ENCODE peak calls at places on chromosomes 12 and 14, in nine cellular contexts. One of them, this sample, is unnamed.

GRCh38 chr12:100661300-100661951 is 87.9 kb downstream of the GAS2L3 start:
- DNase-seq in hippocampal formation: no peak
- DNase-seq in ascending aorta: no peak
- DNase-seq in neural progenitor cell: no peak
- DNase-seq in stimulated activated CD4-positive, alpha-beta T cell treated with anti-CD3 and anti-CD28 coated beads, TNF-alpha, amount 100 ng/mL, for 4 hours: no peak
- DNase-seq in stimulated activated CD8-positive, alpha-beta memory T cell treated with anti-CD3 and anti-CD28 coated beads, Interleukin-4, amount 100 ng/mL, for 1 hour: no peak
- DNase-seq in cardiac muscle cell: no peak
- DNase-seq in T-helper 1 cell: no peak
- DNase-seq in foreskin fibroblast: peak
- DNase-seq in this sample: no peak

GRCh38 chr12:113184098-113184899 is 979 bp downstream of the DDX54 start:
- DNase-seq in hippocampal formation: no peak
- DNase-seq in ascending aorta: no peak
- DNase-seq in neural progenitor cell: no peak
- DNase-seq in stimulated activated CD4-positive, alpha-beta T cell treated with anti-CD3 and anti-CD28 coated beads, TNF-alpha, amount 100 ng/mL, for 4 hours: no peak
- DNase-seq in stimulated activated CD8-positive, alpha-beta memory T cell treated with anti-CD3 and anti-CD28 coated beads, Interleukin-4, amount 100 ng/mL, for 1 hour: no peak
- DNase-seq in cardiac muscle cell: no peak
- DNase-seq in T-helper 1 cell: no peak
- DNase-seq in foreskin fibroblast: no peak
- DNase-seq in this sample: no peak

GRCh38 chr14:94143239-94143638 is 13.8 kb upstream of the IFI27L2 start:
- DNase-seq in hippocampal formation: no peak
- DNase-seq in ascending aorta: no peak
- DNase-seq in neural progenitor cell: peak
- DNase-seq in stimulated activated CD4-positive, alpha-beta T cell treated with anti-CD3 and anti-CD28 coated beads, TNF-alpha, amount 100 ng/mL, for 4 hours: no peak
- DNase-seq in stimulated activated CD8-positive, alpha-beta memory T cell treated with anti-CD3 and anti-CD28 coated beads, Interleukin-4, amount 100 ng/mL, for 1 hour: no peak
- DNase-seq in cardiac muscle cell: peak
- DNase-seq in T-helper 1 cell: no peak
- DNase-seq in foreskin fibroblast: peak
- DNase-seq in this sample: no peak

GRCh38 chr12:111102062-111102735 is 181.8 kb upstream of the MYL2 start:
- DNase-seq in hippocampal formation: no peak
- DNase-seq in ascending aorta: no peak
- DNase-seq in neural progenitor cell: no peak
- DNase-seq in stimulated activated CD4-positive, alpha-beta T cell treated with anti-CD3 and anti-CD28 coated beads, TNF-alpha, amount 100 ng/mL, for 4 hours: no peak
- DNase-seq in stimulated activated CD8-positive, alpha-beta memory T cell treated with anti-CD3 and anti-CD28 coated beads, Interleukin-4, amount 100 ng/mL, for 1 hour: no peak
- DNase-seq in cardiac muscle cell: no peak
- DNase-seq in T-helper 1 cell: no peak
- DNase-seq in foreskin fibroblast: no peak
- DNase-seq in this sample: no peak

GRCh38 chr14:36580856-36581831 is 1.3 kb downstream of the NKX2-8 start:
- DNase-seq in hippocampal formation: no peak
- DNase-seq in ascending aorta: no peak
- DNase-seq in neural progenitor cell: peak
- DNase-seq in stimulated activated CD4-positive, alpha-beta T cell treated with anti-CD3 and anti-CD28 coated beads, TNF-alpha, amount 100 ng/mL, for 4 hours: no peak
- DNase-seq in stimulated activated CD8-positive, alpha-beta memory T cell treated with anti-CD3 and anti-CD28 coated beads, Interleukin-4, amount 100 ng/mL, for 1 hour: no peak
- DNase-seq in cardiac muscle cell: peak
- DNase-seq in T-helper 1 cell: no peak
- DNase-seq in foreskin fibroblast: peak
- DNase-seq in this sample: no peak

GRCh38 chr14:38074754-38075153 is 132.9 kb upstream of the SSTR1 start:
- DNase-seq in hippocampal formation: no peak
- DNase-seq in ascending aorta: no peak
- DNase-seq in neural progenitor cell: no peak
- DNase-seq in stimulated activated CD4-positive, alpha-beta T cell treated with anti-CD3 and anti-CD28 coated beads, TNF-alpha, amount 100 ng/mL, for 4 hours: no peak
- DNase-seq in stimulated activated CD8-positive, alpha-beta memory T cell treated with anti-CD3 and anti-CD28 coated beads, Interleukin-4, amount 100 ng/mL, for 1 hour: no peak
- DNase-seq in cardiac muscle cell: no peak
- DNase-seq in T-helper 1 cell: no peak
- DNase-seq in foreskin fibroblast: no peak
- DNase-seq in this sample: no peak

GRCh38 chr14:92417759-92418158 is 94.8 kb downstream of the SLC24A4 start:
- DNase-seq in hippocampal formation: peak
- DNase-seq in ascending aorta: no peak
- DNase-seq in neural progenitor cell: no peak
- DNase-seq in stimulated activated CD4-positive, alpha-beta T cell treated with anti-CD3 and anti-CD28 coated beads, TNF-alpha, amount 100 ng/mL, for 4 hours: no peak
- DNase-seq in stimulated activated CD8-positive, alpha-beta memory T cell treated with anti-CD3 and anti-CD28 coated beads, Interleukin-4, amount 100 ng/mL, for 1 hour: no peak
- DNase-seq in cardiac muscle cell: no peak
- DNase-seq in T-helper 1 cell: no peak
- DNase-seq in foreskin fibroblast: no peak
- DNase-seq in this sample: no peak

GRCh38 chr12:111186347-111186746 is 182.5 kb downstream of the PHETA1 start:
- DNase-seq in hippocampal formation: no peak
- DNase-seq in ascending aorta: no peak
- DNase-seq in neural progenitor cell: no peak
- DNase-seq in stimulated activated CD4-positive, alpha-beta T cell treated with anti-CD3 and anti-CD28 coated beads, TNF-alpha, amount 100 ng/mL, for 4 hours: no peak
- DNase-seq in stimulated activated CD8-positive, alpha-beta memory T cell treated with anti-CD3 and anti-CD28 coated beads, Interleukin-4, amount 100 ng/mL, for 1 hour: no peak
- DNase-seq in cardiac muscle cell: no peak
- DNase-seq in T-helper 1 cell: no peak
- DNase-seq in foreskin fibroblast: no peak
- DNase-seq in this sample: no peak

GRCh38 chr14:58167891-58168290 is 15.9 kb upstream of the ARMH4 start:
- DNase-seq in hippocampal formation: no peak
- DNase-seq in ascending aorta: no peak
- DNase-seq in neural progenitor cell: no peak
- DNase-seq in stimulated activated CD4-positive, alpha-beta T cell treated with anti-CD3 and anti-CD28 coated beads, TNF-alpha, amount 100 ng/mL, for 4 hours: no peak
- DNase-seq in stimulated activated CD8-positive, alpha-beta memory T cell treated with anti-CD3 and anti-CD28 coated beads, Interleukin-4, amount 100 ng/mL, for 1 hour: no peak
- DNase-seq in cardiac muscle cell: no peak
- DNase-seq in T-helper 1 cell: no peak
- DNase-seq in foreskin fibroblast: no peak
- DNase-seq in this sample: no peak

GRCh38 chr12:15599266-15600037 is 189.7 kb downstream of the EPS8 start:
- DNase-seq in hippocampal formation: no peak
- DNase-seq in ascending aorta: no peak
- DNase-seq in neural progenitor cell: no peak
- DNase-seq in stimulated activated CD4-positive, alpha-beta T cell treated with anti-CD3 and anti-CD28 coated beads, TNF-alpha, amount 100 ng/mL, for 4 hours: no peak
- DNase-seq in stimulated activated CD8-positive, alpha-beta memory T cell treated with anti-CD3 and anti-CD28 coated beads, Interleukin-4, amount 100 ng/mL, for 1 hour: no peak
- DNase-seq in cardiac muscle cell: peak
- DNase-seq in T-helper 1 cell: no peak
- DNase-seq in foreskin fibroblast: peak
- DNase-seq in this sample: peak

GRCh38 chr12:68975811-68976210 is 42.8 kb upstream of the CPM start:
- DNase-seq in hippocampal formation: no peak
- DNase-seq in ascending aorta: no peak
- DNase-seq in neural progenitor cell: no peak
- DNase-seq in stimulated activated CD4-positive, alpha-beta T cell treated with anti-CD3 and anti-CD28 coated beads, TNF-alpha, amount 100 ng/mL, for 4 hours: no peak
- DNase-seq in stimulated activated CD8-positive, alpha-beta memory T cell treated with anti-CD3 and anti-CD28 coated beads, Interleukin-4, amount 100 ng/mL, for 1 hour: no peak
- DNase-seq in cardiac muscle cell: no peak
- DNase-seq in T-helper 1 cell: no peak
- DNase-seq in foreskin fibroblast: no peak
- DNase-seq in this sample: no peak

GRCh38 chr12:106058256-106059182 is 80.2 kb downstream of the NUAK1 start:
- DNase-seq in hippocampal formation: no peak
- DNase-seq in ascending aorta: no peak
- DNase-seq in neural progenitor cell: no peak
- DNase-seq in stimulated activated CD4-positive, alpha-beta T cell treated with anti-CD3 and anti-CD28 coated beads, TNF-alpha, amount 100 ng/mL, for 4 hours: no peak
- DNase-seq in stimulated activated CD8-positive, alpha-beta memory T cell treated with anti-CD3 and anti-CD28 coated beads, Interleukin-4, amount 100 ng/mL, for 1 hour: no peak
- DNase-seq in cardiac muscle cell: no peak
- DNase-seq in T-helper 1 cell: no peak
- DNase-seq in foreskin fibroblast: peak
- DNase-seq in this sample: peak

GRCh38 chr12:117298648-117299225 is 62.7 kb downstream of the NOS1 start:
- DNase-seq in hippocampal formation: no peak
- DNase-seq in ascending aorta: no peak
- DNase-seq in neural progenitor cell: no peak
- DNase-seq in stimulated activated CD4-positive, alpha-beta T cell treated with anti-CD3 and anti-CD28 coated beads, TNF-alpha, amount 100 ng/mL, for 4 hours: no peak
- DNase-seq in stimulated activated CD8-positive, alpha-beta memory T cell treated with anti-CD3 and anti-CD28 coated beads, Interleukin-4, amount 100 ng/mL, for 1 hour: no peak
- DNase-seq in cardiac muscle cell: no peak
- DNase-seq in T-helper 1 cell: no peak
- DNase-seq in foreskin fibroblast: no peak
- DNase-seq in this sample: no peak

GRCh38 chr12:12976366-12976765 is 23.7 kb downstream of the HEBP1 start:
- DNase-seq in hippocampal formation: no peak
- DNase-seq in ascending aorta: no peak
- DNase-seq in neural progenitor cell: no peak
- DNase-seq in stimulated activated CD4-positive, alpha-beta T cell treated with anti-CD3 and anti-CD28 coated beads, TNF-alpha, amount 100 ng/mL, for 4 hours: no peak
- DNase-seq in stimulated activated CD8-positive, alpha-beta memory T cell treated with anti-CD3 and anti-CD28 coated beads, Interleukin-4, amount 100 ng/mL, for 1 hour: no peak
- DNase-seq in cardiac muscle cell: no peak
- DNase-seq in T-helper 1 cell: no peak
- DNase-seq in foreskin fibroblast: peak
- DNase-seq in this sample: peak

GRCh38 chr12:114152890-114153289 is 186.8 kb upstream of the RBM19 start:
- DNase-seq in hippocampal formation: no peak
- DNase-seq in ascending aorta: no peak
- DNase-seq in neural progenitor cell: no peak
- DNase-seq in stimulated activated CD4-positive, alpha-beta T cell treated with anti-CD3 and anti-CD28 coated beads, TNF-alpha, amount 100 ng/mL, for 4 hours: no peak
- DNase-seq in stimulated activated CD8-positive, alpha-beta memory T cell treated with anti-CD3 and anti-CD28 coated beads, Interleukin-4, amount 100 ng/mL, for 1 hour: no peak
- DNase-seq in cardiac muscle cell: no peak
- DNase-seq in T-helper 1 cell: no peak
- DNase-seq in foreskin fibroblast: peak
- DNase-seq in this sample: peak

GRCh38 chr14:75989134-75989533 is 3.6 kb downstream of the IFT43 start:
- DNase-seq in hippocampal formation: no peak
- DNase-seq in ascending aorta: no peak
- DNase-seq in neural progenitor cell: no peak
- DNase-seq in stimulated activated CD4-positive, alpha-beta T cell treated with anti-CD3 and anti-CD28 coated beads, TNF-alpha, amount 100 ng/mL, for 4 hours: no peak
- DNase-seq in stimulated activated CD8-positive, alpha-beta memory T cell treated with anti-CD3 and anti-CD28 coated beads, Interleukin-4, amount 100 ng/mL, for 1 hour: no peak
- DNase-seq in cardiac muscle cell: no peak
- DNase-seq in T-helper 1 cell: no peak
- DNase-seq in foreskin fibroblast: no peak
- DNase-seq in this sample: peak

GRCh38 chr14:22448905-22449611 is 140.0 kb downstream of the DAD1 start:
- DNase-seq in hippocampal formation: no peak
- DNase-seq in ascending aorta: no peak
- DNase-seq in neural progenitor cell: no peak
- DNase-seq in stimulated activated CD4-positive, alpha-beta T cell treated with anti-CD3 and anti-CD28 coated beads, TNF-alpha, amount 100 ng/mL, for 4 hours: no peak
- DNase-seq in stimulated activated CD8-positive, alpha-beta memory T cell treated with anti-CD3 and anti-CD28 coated beads, Interleukin-4, amount 100 ng/mL, for 1 hour: no peak
- DNase-seq in cardiac muscle cell: no peak
- DNase-seq in T-helper 1 cell: no peak
- DNase-seq in foreskin fibroblast: peak
- DNase-seq in this sample: no peak

GRCh38 chr12:88876867-88877266 is 296.6 kb upstream of the KITLG start:
- DNase-seq in hippocampal formation: no peak
- DNase-seq in ascending aorta: no peak
- DNase-seq in neural progenitor cell: no peak
- DNase-seq in stimulated activated CD4-positive, alpha-beta T cell treated with anti-CD3 and anti-CD28 coated beads, TNF-alpha, amount 100 ng/mL, for 4 hours: no peak
- DNase-seq in stimulated activated CD8-positive, alpha-beta memory T cell treated with anti-CD3 and anti-CD28 coated beads, Interleukin-4, amount 100 ng/mL, for 1 hour: no peak
- DNase-seq in cardiac muscle cell: no peak
- DNase-seq in T-helper 1 cell: no peak
- DNase-seq in foreskin fibroblast: peak
- DNase-seq in this sample: no peak

GRCh38 chr12:85275359-85275758 is 4.7 kb upstream of the ALX1 start:
- DNase-seq in hippocampal formation: no peak
- DNase-seq in ascending aorta: no peak
- DNase-seq in neural progenitor cell: no peak
- DNase-seq in stimulated activated CD4-positive, alpha-beta T cell treated with anti-CD3 and anti-CD28 coated beads, TNF-alpha, amount 100 ng/mL, for 4 hours: no peak
- DNase-seq in stimulated activated CD8-positive, alpha-beta memory T cell treated with anti-CD3 and anti-CD28 coated beads, Interleukin-4, amount 100 ng/mL, for 1 hour: no peak
- DNase-seq in cardiac muscle cell: no peak
- DNase-seq in T-helper 1 cell: no peak
- DNase-seq in foreskin fibroblast: peak
- DNase-seq in this sample: no peak

GRCh38 chr12:62146323-62146722 is 113.9 kb upstream of the USP15 start:
- DNase-seq in hippocampal formation: no peak
- DNase-seq in ascending aorta: no peak
- DNase-seq in neural progenitor cell: no peak
- DNase-seq in stimulated activated CD4-positive, alpha-beta T cell treated with anti-CD3 and anti-CD28 coated beads, TNF-alpha, amount 100 ng/mL, for 4 hours: no peak
- DNase-seq in stimulated activated CD8-positive, alpha-beta memory T cell treated with anti-CD3 and anti-CD28 coated beads, Interleukin-4, amount 100 ng/mL, for 1 hour: no peak
- DNase-seq in cardiac muscle cell: no peak
- DNase-seq in T-helper 1 cell: no peak
- DNase-seq in foreskin fibroblast: no peak
- DNase-seq in this sample: no peak